ENCODE peak calls at places on chromosome 3, in five cellular contexts. P, Q, B, Y and R are unnamed samples.

GRCh38 chr3:23232879-23233278 is 29.8 kb downstream of the UBE2E2 start:
- DNase-seq in Q (no peak), B (no peak), Y (no peak), P (no peak), R (no peak)

GRCh38 chr3:54188176-54188791 is 65.9 kb downstream of the CACNA2D3 start:
- DNase-seq in B (peak), Q (peak), P (peak), Y (no peak), R (no peak)

GRCh38 chr3:66107855-66108254 is 69.1 kb upstream of the MAGI1 start:
- DNase-seq in Y (no peak), B (no peak), Q (no peak), P (no peak), R (no peak)

GRCh38 chr3:175606650-175607318 is 747.6 kb downstream of the NAALADL2 start:
- DNase-seq in P (no peak), B (no peak), Y (no peak), Q (no peak), R (no peak)

GRCh38 chr3:71498053-71498452 is 85.5 kb downstream of the FOXP1 start:
- DNase-seq in B (no peak), Y (no peak), P (no peak), Q (no peak), R (peak)

GRCh38 chr3:194364652-194365434 is 4.7 kb downstream of the LRRC15 start:
- DNase-seq in B (no peak), P (no peak), Y (no peak), Q (no peak), R (no peak)

GRCh38 chr3:129276385-129276784 is 2.3 kb upstream of the HMCES start:
- DNase-seq in P (no peak), Y (peak), Q (no peak), B (no peak), R (no peak)

GRCh38 chr3:187773233-187773962 is 28.1 kb upstream of the BCL6 start:
- DNase-seq in B (no peak), P (no peak), Y (peak), Q (no peak), R (no peak)

GRCh38 chr3:37906734-37907282 is 45.1 kb downstream of the CTDSPL start:
- DNase-seq in Q (peak), Y (peak), P (no peak), B (no peak), R (no peak)
- TF ChIP-seq SRF in Q (peak), Y (no peak), P (no peak), B (no peak), R (no peak)

DNA sequence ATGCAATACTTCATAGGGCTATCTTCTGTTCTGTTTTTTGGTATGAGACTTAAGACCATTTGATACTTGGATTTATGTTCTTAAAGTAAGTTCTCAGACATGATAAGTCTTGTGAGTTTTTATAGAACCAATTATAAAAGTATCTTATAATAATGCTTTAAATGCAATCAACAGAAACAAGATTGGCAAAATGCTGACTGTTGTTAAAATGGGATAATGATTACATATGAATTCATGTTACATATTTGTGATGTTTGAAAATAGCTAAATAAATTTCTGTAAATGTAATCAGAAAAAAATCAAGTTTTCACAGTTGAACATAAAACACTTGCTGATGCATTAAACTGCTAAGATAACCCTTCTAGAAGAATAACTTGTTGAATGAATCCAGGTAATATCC is 148.3 kb downstream of the PLCH1 start:
- DNase-seq in P (no peak), B (no peak), Y (no peak), Q (no peak), R (no peak)
- TF ChIP-seq POLR2AphosphoS5 in P (no peak), B (no peak), Y (no peak), Q (no peak), R (no peak)

DNA sequence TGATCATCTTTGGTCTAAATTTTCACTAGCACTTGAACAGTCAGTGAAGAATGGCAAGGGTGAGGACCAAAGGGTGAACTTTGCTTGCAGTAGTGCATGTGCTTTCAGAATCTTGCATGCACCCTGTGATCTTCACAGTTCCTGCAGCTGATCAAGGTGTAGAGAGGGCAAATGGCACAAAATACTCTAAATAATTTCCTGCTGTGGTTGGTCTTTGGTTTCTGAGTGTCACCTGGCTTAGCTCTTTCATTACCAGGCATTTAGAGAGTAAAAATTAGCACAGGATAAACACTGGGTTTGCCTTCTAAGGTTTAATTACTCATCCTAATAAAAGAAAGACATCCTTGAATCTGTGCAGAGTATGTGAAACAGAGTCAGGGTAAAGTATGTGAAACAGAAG is 11.4 kb downstream of the TIPARP start:
- DNase-seq in Q (no peak), B (no peak), P (no peak), Y (no peak), R (no peak)
- TF ChIP-seq SRF in Q (no peak), B (no peak), P (no peak), Y (no peak), R (no peak)

GRCh38 chr3:86938305-86938704 is 52.6 kb downstream of the VGLL3 start:
- DNase-seq in B (no peak), Y (no peak), P (no peak), Q (no peak), R (no peak)

GRCh38 chr3:86942191-86942590 is 48.8 kb downstream of the VGLL3 start:
- DNase-seq in Y (no peak), Q (no peak), P (no peak), B (no peak), R (no peak)

GRCh38 chr3:86934851-86935250 is 56.1 kb downstream of the VGLL3 start:
- DNase-seq in Y (no peak), P (no peak), Q (no peak), B (no peak), R (no peak)

GRCh38 chr3:86938706-86939105 is 52.2 kb downstream of the VGLL3 start:
- DNase-seq in Q (no peak), P (no peak), B (no peak), Y (no peak), R (no peak)

DNA sequence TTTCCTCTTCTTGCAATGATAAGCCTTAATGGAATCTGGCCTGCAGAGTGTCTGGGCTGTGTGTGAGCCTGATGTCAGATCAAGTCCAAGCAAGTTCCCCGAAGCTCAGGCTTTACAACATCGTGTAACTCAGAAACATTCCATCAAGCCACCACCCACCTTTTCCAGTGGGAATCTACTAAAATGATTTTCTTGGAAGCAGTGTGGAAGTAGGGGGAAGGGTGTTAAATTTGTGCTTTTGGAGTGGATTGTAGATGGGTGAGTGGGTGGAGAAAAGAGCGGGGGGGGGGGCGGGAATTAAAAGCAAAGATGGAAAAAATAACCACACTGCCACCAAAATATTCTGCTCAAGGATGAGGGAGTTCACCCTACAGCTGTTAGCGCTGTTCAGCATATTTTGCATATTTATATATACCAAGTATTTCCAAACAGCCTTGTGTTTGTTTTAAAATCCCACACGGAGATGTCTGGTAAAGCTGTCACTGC is 53.6 kb downstream of the VGLL3 start:
- DNase-seq in B (no peak), P (no peak), Y (no peak), Q (no peak), R (no peak)
- TF ChIP-seq POLR2AphosphoS5 in B (no peak), P (no peak), Y (no peak), Q (no peak), R (no peak)

GRCh38 chr3:73602171-73602570 is 22.6 kb downstream of the PDZRN3 start:
- DNase-seq in Q (no peak), P (no peak), Y (no peak), B (no peak), R (no peak)

GRCh38 chr3:73601476-73601875 is 23.3 kb downstream of the PDZRN3 start:
- DNase-seq in Q (no peak), P (no peak), B (no peak), Y (no peak), R (no peak)

GRCh38 chr3:73599605-73600004 is 25.1 kb downstream of the PDZRN3 start:
- DNase-seq in Q (no peak), P (no peak), B (no peak), Y (no peak), R (no peak)

GRCh38 chr3:73601031-73601430 is 23.7 kb downstream of the PDZRN3 start:
- DNase-seq in P (no peak), B (no peak), Q (no peak), Y (no peak), R (no peak)

GRCh38 chr3:73600293-73600938 is 24.3 kb downstream of the PDZRN3 start:
- DNase-seq in Y (no peak), B (no peak), P (no peak), Q (no peak), R (no peak)
- TF ChIP-seq SRF in Y (no peak), B (no peak), P (no peak), Q (no peak), R (no peak)

GRCh38 chr3:123158330-123158729 is 43.4 kb upstream of the SEC22A start:
- DNase-seq in Y (no peak), P (no peak), B (no peak), Q (no peak), R (peak)
- TF ChIP-seq POLR2AphosphoS5 in Y (no peak), P (no peak), B (no peak), Q (no peak), R (no peak)

GRCh38 chr3:149371723-149372114 is 5.7 kb downstream of the TM4SF1 start:
- DNase-seq in B (no peak), Y (no peak), P (no peak), Q (no peak), R (no peak)

GRCh38 chr3:149371001-149371722 is 6.3 kb downstream of the TM4SF1 start:
- DNase-seq in Y (no peak), P (no peak), B (no peak), Q (peak), R (no peak)

GRCh38 chr3:149374391-149374790 is 3.1 kb downstream of the TM4SF1 start:
- DNase-seq in Q (no peak), B (no peak), Y (no peak), P (no peak), R (no peak)

GRCh38 chr3:149375164-149375823 is 2.2 kb downstream of the TM4SF1 start:
- DNase-seq in Q (no peak), Y (no peak), B (no peak), P (no peak), R (no peak)

DNA sequence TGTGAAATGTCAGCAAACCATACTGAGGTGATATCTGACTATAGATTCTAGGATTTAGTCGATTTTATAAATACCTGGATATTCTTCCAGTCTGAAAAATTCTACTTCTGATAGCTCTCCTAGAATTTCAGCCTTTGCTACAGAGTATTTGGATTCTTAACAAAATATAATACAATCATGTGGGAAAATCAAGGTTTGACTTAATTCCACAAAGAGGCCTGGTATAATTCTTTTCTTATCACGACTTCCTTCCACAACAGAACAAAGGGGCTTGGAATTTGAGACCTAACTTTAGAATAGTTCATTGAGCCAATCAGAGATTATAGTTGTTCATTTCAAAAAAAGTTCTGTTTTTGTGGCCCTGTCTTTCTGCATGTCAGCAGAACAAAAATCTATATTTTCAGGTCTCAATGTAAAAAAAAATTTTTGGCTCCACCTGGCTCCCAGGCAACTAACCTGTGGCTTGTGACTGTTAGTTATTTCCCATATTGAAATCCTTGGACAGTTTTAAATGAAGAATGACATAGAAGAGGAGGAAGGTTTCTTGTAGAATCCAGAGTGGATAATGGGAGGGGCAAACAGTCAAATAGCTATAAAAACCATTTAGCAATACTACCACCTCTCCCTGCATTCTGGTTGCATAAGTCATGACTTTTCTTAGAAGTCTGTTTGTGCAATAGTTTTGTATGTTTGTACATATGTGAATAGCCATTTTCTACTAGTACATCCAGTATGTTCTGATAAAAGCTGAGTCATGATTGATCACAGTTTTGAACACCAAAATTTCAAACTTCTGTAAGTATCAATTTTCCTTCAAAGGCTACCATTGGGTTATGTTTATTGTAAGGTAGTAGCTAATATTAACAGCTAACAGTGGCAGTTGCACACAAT is 4.0 kb downstream of the TM4SF1 start:
- DNase-seq in Y (no peak), P (no peak), B (no peak), Q (peak), R (no peak)
- TF ChIP-seq SRF in Y (no peak), P (no peak), B (no peak), Q (no peak), R (no peak)